ENCODE peak calls at places on chromosomes 12 and 14, in nine cellular contexts. C is adipocyte; H is ecto neural progenitor cell; J is AG10803; Q is SJSA1; Y is activated gamma-delta T cell treated with anti-CD3 and anti-CD28 coated beads, Interleukin-2, amount 50 U/mL, for 16 hours; L is NCI-H460; V is ureter; Z is activated CD4-positive, alpha-beta T cell treated with anti-CD3 and anti-CD28 coated beads, Interleukin-2, amount 50 U/mL, for 1 hour. P is an unnamed sample.
A peak's percentile ranks its signal among the peaks of the same experiment; 100 is the strongest.

GRCh38 chr12:122527478-122527944 is 462 bp downstream of the KNTC1 start:
- DNase-seq in C (peak; percentile 44), H (no peak), J (no peak), Q (no peak), Y (peak; percentile 13), L (no peak), V (no peak), Z (peak; percentile 23), P (no peak)

GRCh38 chr12:16515666-16516065 is 90.3 kb downstream of the LMO3 start:
- DNase-seq in C (no peak), H (no peak), J (peak; percentile 28), Q (no peak), Y (no peak), L (no peak), V (no peak), Z (no peak), P (no peak)

GRCh38 chr14:26773906-26774593 is 176.2 kb upstream of the NOVA1 start:
- DNase-seq in C (no peak), H (no peak), J (no peak), Q (no peak), Y (no peak), L (no peak), V (no peak), Z (no peak), P (no peak)

GRCh38 chr12:53255993-53256392 is 12.1 kb upstream of the ESPL1 start:
- DNase-seq in C (no peak), H (no peak), J (no peak), Q (no peak), Y (no peak), L (no peak), V (no peak), Z (no peak), P (no peak)

GRCh38 chr12:132741620-132742019 is 20.0 kb downstream of the ANKLE2 start:
- DNase-seq in C (no peak), H (no peak), J (no peak), Q (no peak), Y (no peak), L (no peak), V (no peak), Z (no peak), P (no peak)

GRCh38 chr14:100173353-100173752 is 13.9 kb upstream of the DEGS2 start:
- DNase-seq in C (no peak), H (no peak), J (no peak), Q (no peak), Y (no peak), L (no peak), V (no peak), Z (no peak), P (no peak)

GRCh38 chr14:81187832-81188522 is 32.8 kb downstream of the GTF2A1 start:
- DNase-seq in C (no peak), H (no peak), J (no peak), Q (no peak), Y (no peak), L (no peak), V (no peak), Z (no peak), P (no peak)

GRCh38 chr14:89349196-89350008 is 67.6 kb downstream of the FOXN3 start:
- DNase-seq in C (no peak), H (peak; percentile 79), J (no peak), Q (no peak), Y (no peak), L (no peak), V (no peak), Z (peak; percentile 17), P (no peak)

GRCh38 chr12:122790393-122791075 is 16.2 kb downstream of the CCDC62 start:
- DNase-seq in C (no peak), H (no peak), J (peak; percentile 79), Q (peak; percentile 89), Y (no peak), L (no peak), V (no peak), Z (no peak), P (no peak)

GRCh38 chr12:45433441-45433868 is 217.6 kb downstream of the ANO6 start:
- DNase-seq in C (no peak), H (peak; percentile 63), J (no peak), Q (no peak), Y (no peak), L (no peak), V (no peak), Z (no peak), P (no peak)

GRCh38 chr14:51897791-51898190 is 37.4 kb downstream of the GNG2 start:
- DNase-seq in C (no peak), H (no peak), J (no peak), Q (no peak), Y (no peak), L (no peak), V (no peak), Z (no peak), P (no peak)

GRCh38 chr12:46459881-46460545 is 87.4 kb upstream of the SLC38A2 start:
- DNase-seq in C (no peak), H (no peak), J (no peak), Q (peak; percentile 85), Y (no peak), L (no peak), V (no peak), Z (no peak), P (no peak)

GRCh38 chr14:59020382-59020781 is 168.1 kb upstream of the DAAM1 start:
- DNase-seq in C (peak; percentile 50), H (no peak), J (peak; percentile 23), Q (no peak), Y (no peak), L (peak; percentile 11), V (no peak), Z (no peak), P (peak; percentile 67)

GRCh38 chr14:77025744-77026165 is 2.8 kb downstream of the IRF2BPL start:
- DNase-seq in C (peak; percentile 32), H (peak; percentile 69), J (no peak), Q (no peak), Y (no peak), L (no peak), V (no peak), Z (no peak), P (no peak)

GRCh38 chr12:99087278-99087677 is 442.2 kb downstream of the APAF1 start:
- DNase-seq in C (peak; percentile 19), H (no peak), J (no peak), Q (no peak), Y (no peak), L (no peak), V (no peak), Z (no peak), P (no peak)

GRCh38 chr14:91752956-91753355 is 21.1 kb upstream of the CATSPERB start:
- DNase-seq in C (no peak), H (no peak), J (no peak), Q (no peak), Y (no peak), L (no peak), V (no peak), Z (no peak), P (no peak)